ENCODE peak calls at places on chromosomes 1 and 21, in four cellular contexts. O is AG09309, D is IMR-90, V is left lung. I is an unnamed sample.

GRCh38 chr1:193042766-193043691 is 16.1 kb downstream of the UCHL5 start:
- DNase-seq in O (no peak), D (no peak), V (no peak), I (no peak)

GRCh38 chr1:41752514-41753170 is 166.1 kb downstream of the HIVEP3 start:
- DNase-seq in O (no peak), D (no peak), V (no peak), I (no peak)

GRCh38 chr1:905071-905749 is 18.5 kb upstream of the SAMD11 start:
- DNase-seq in O (no peak), D (no peak), V (peak; percentile 81), I (peak; percentile 40)

GRCh38 chr1:31862071-31862470 is 46.2 kb upstream of the SPOCD1 start:
- DNase-seq in O (no peak), D (no peak), V (no peak), I (no peak)

GRCh38 chr1:180643693-180644092 is 11.9 kb downstream of the XPR1 start:
- DNase-seq in O (no peak), D (peak; percentile 19), V (no peak), I (no peak)

GRCh38 chr1:70459502-70460225 is 48.6 kb downstream of the CTH start:
- DNase-seq in O (peak; percentile 10), D (peak; percentile 20), V (no peak), I (no peak)

GRCh38 chr1:18927654-18928272 is 25.4 kb upstream of the ALDH4A1 start:
- DNase-seq in O (no peak), D (peak; percentile 63), V (no peak), I (no peak)

GRCh38 chr1:244273845-244274619 is 177.7 kb downstream of the ADSS2 start:
- DNase-seq in O (peak; percentile 83), D (peak; percentile 100), V (no peak), I (no peak)

GRCh38 chr1:163090321-163090945 is 21.3 kb downstream of the RGS4 start:
- DNase-seq in O (no peak), D (peak; percentile 84), V (no peak), I (no peak)

GRCh38 chr1:8661185-8662110 is 156.0 kb downstream of the RERE start:
- DNase-seq in O (peak; percentile 66), D (peak; percentile 91), V (no peak), I (no peak)

GRCh38 chr1:58545591-58546519 is 671 bp downstream of the OMA1 start:
- DNase-seq in O (peak; percentile 28), D (peak; percentile 67), V (peak; percentile 96), I (peak; percentile 68)

GRCh38 chr1:95409901-95410300 is 175.9 kb downstream of the RWDD3 start:
- DNase-seq in O (no peak), D (no peak), V (no peak), I (no peak)

GRCh38 chr1:19926296-19927129 is 3.1 kb upstream of the PLA2G2E start:
- DNase-seq in O (no peak), D (no peak), V (no peak), I (no peak)

GRCh38 chr1:248753715-248754280 is 1.8 kb downstream of the LYPD8 start:
- DNase-seq in O (no peak), D (no peak), V (no peak), I (no peak)

GRCh38 chr21:31872452-31873274 is at the start of gene HUNK:
- DNase-seq in O (no peak), D (peak; percentile 54), V (peak; percentile 81), I (peak; percentile 21)

GRCh38 chr1:243968413-243968812 is 82.7 kb upstream of the ZBTB18 start:
- DNase-seq in O (no peak), D (peak; percentile 32), V (no peak), I (no peak)

GRCh38 chr1:57848406-57848805 is 424.5 kb upstream of the DAB1 start:
- DNase-seq in O (no peak), D (no peak), V (no peak), I (no peak)

GRCh38 chr1:54070549-54070915 is 17.1 kb downstream of the TCEANC2 start:
- DNase-seq in O (no peak), D (peak; percentile 31), V (no peak), I (no peak)

GRCh38 chr1:243543501-243543900 is 287.7 kb downstream of the SDCCAG8 start:
- DNase-seq in O (no peak), D (no peak), V (no peak), I (no peak)

GRCh38 chr1:225953315-225953714 is 12.3 kb upstream of the LEFTY2 start:
- DNase-seq in O (no peak), D (no peak), V (no peak), I (no peak)

GRCh38 chr1:72018562-72018961 is 263.8 kb downstream of the NEGR1 start:
- DNase-seq in O (no peak), D (no peak), V (no peak), I (no peak)

GRCh38 chr21:43361493-43362296 is 65.2 kb downstream of the SIK1 start:
- DNase-seq in O (no peak), D (peak; percentile 79), V (peak; percentile 64), I (peak; percentile 39)

GRCh38 chr1:42765832-42766722 is 751 bp downstream of the P3H1 start:
- DNase-seq in O (peak; percentile 55), D (peak; percentile 83), V (no peak), I (no peak)

GRCh38 chr21:34820051-34820450 is 151.3 kb downstream of the CLIC6 start:
- DNase-seq in O (no peak), D (no peak), V (no peak), I (no peak)

GRCh38 chr1:175394739-175395138 is 202.2 kb upstream of the KIAA0040 start:
- DNase-seq in O (no peak), D (no peak), V (no peak), I (no peak)

GRCh38 chr1:165403835-165404482 is 41.0 kb downstream of the RXRG start:
- DNase-seq in O (no peak), D (no peak), V (no peak), I (no peak)

GRCh38 chr21:45084881-45085536 is 10.6 kb downstream of the ADARB1 start:
- DNase-seq in O (no peak), D (no peak), V (no peak), I (no peak)

GRCh38 chr1:54850737-54851136 is 36.3 kb downstream of the DHCR24 start:
- DNase-seq in O (peak; percentile 98), D (peak; percentile 99), V (no peak), I (no peak)

GRCh38 chr1:209733409-209734192 is 22.3 kb upstream of the TRAF3IP3 start:
- DNase-seq in O (peak; percentile 28), D (no peak), V (no peak), I (no peak)

GRCh38 chr1:160579216-160579701 is at the start of gene CD84:
- DNase-seq in O (no peak), D (no peak), V (no peak), I (no peak)

DNA sequence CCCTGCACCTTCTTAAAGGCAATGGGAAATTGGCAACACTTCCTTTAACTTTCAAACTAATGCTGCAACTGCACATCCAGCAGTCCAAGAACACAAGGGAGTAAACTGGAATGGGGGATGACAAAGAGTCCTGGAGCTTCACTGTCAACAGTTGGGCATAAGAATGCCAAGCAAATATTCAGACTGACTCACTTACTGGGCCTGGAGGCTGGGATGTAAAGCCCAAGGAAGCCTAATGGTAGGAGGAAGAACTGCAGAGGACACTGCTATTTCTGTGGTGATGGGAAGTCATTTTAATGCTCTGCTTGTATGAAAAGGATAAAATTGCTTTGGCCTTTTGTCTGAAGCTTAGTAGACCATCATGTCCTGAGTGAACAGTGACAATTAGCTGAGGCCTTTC is 15.7 kb upstream of the DMRTA2 start:
- DNase-seq in O (no peak), D (peak; percentile 20), V (no peak), I (no peak)
- TF ChIP-seq CTCF in O (no peak), D (no peak), V (no peak), I (no peak)

GRCh38 chr1:109112056-109112651 is 1.8 kb upstream of the ELAPOR1 start:
- DNase-seq in O (no peak), D (peak; percentile 41), V (no peak), I (no peak)
- TF ChIP-seq CTCF in O (peak; percentile 33), D (peak; percentile 45), V (no peak), I (no peak)

GRCh38 chr1:22830131-22830566 is 119.5 kb downstream of the EPHB2 start:
- DNase-seq in O (no peak), D (no peak), V (no peak), I (no peak)
- TF ChIP-seq CTCF in O (no peak), D (no peak), V (no peak), I (no peak)

DNA sequence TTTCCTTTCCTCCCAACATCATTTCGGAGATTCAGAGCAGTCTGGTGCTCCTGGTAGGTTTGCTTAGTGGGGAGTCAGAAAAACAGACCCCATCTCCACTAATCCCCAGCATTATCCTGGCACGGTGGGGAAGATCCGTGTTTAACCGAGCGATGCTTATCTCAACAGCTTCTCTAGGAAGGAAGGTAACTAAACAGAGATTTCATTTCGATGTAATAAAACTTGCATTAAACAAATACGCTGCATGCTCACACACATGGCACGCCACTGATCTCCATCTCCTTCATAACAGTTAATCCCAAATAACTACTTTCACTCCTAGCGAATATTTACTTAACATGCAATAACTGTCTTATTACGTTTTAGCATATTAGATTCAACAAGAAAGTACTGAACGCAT is 144.6 kb upstream of the CD34 start:
- DNase-seq in O (no peak), D (no peak), V (no peak), I (no peak)
- TF ChIP-seq CTCF in O (no peak), D (no peak), V (no peak), I (no peak)

GRCh38 chr1:179091691-179092165 is 9.9 kb downstream of the TOR3A start:
- DNase-seq in O (peak; percentile 49), D (peak; percentile 63), V (no peak), I (no peak)

GRCh38 chr1:179092896-179093461 is 11.1 kb downstream of the TOR3A start:
- DNase-seq in O (no peak), D (no peak), V (no peak), I (no peak)

GRCh38 chr1:179090923-179091322 is 9.1 kb downstream of the TOR3A start:
- DNase-seq in O (no peak), D (no peak), V (no peak), I (no peak)

GRCh38 chr1:179089827-179090482 is 8.1 kb downstream of the TOR3A start:
- DNase-seq in O (no peak), D (no peak), V (no peak), I (no peak)

GRCh38 chr1:179090522-179090921 is 8.7 kb downstream of the TOR3A start:
- DNase-seq in O (no peak), D (no peak), V (no peak), I (no peak)
- TF ChIP-seq CTCF in O (peak; percentile 17), D (peak; percentile 4), V (no peak), I (no peak)

DNA sequence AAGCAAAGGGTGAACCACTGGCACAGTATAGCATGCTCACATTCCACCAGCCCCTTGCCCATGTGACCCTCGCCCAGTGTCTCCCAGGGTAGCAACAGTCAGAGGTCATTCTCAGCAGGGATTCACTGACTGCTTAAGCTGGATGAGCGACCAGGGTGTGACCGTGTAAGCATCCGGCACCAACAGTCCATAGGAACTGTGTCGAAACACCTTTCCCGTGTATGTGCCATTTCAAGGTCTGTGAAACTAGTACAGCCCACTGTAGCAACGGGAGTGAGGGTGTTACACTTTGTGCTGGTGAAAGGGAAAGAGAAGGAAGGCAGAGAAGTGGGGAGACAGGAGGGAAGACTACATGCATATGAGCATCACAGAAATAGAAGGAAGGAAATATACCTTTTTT is 10.8 kb downstream of the PIK3C2B start:
- DNase-seq in O (no peak), D (no peak), V (no peak), I (no peak)
- TF ChIP-seq CTCF in O (no peak), D (no peak), V (no peak), I (no peak)

GRCh38 chr1:29916656-29917369 is 680.5 kb downstream of the PTPRU start:
- DNase-seq in O (no peak), D (no peak), V (no peak), I (no peak)

GRCh38 chr1:29906927-29907326 is 670.6 kb downstream of the PTPRU start:
- DNase-seq in O (no peak), D (no peak), V (no peak), I (no peak)

GRCh38 chr1:29912413-29912812 is 676.1 kb downstream of the PTPRU start:
- DNase-seq in O (no peak), D (peak; percentile 54), V (no peak), I (no peak)
- TF ChIP-seq CTCF in O (peak; percentile 62), D (peak; percentile 54), V (no peak), I (no peak)

I was measured in activated B cell treated with CpG ODN at 0.5 μM for 24 hours.